ENCODE peak calls at places on chromosome 6, in nine cellular contexts. U is ascending aorta, M is frontal cortex, J is body of pancreas, H is Kasumi-1, L is nucleus accumbens, X is GM13976, K is A549, F is NCI-H345. Z is an unnamed sample.

GRCh38 chr6:47168176-47168575 is 126.0 kb upstream of the ADGRF1 start:
- DNase-seq in U (no peak), J (peak), H (peak), X (no peak), F (peak), M (no peak), K (peak), L (no peak), Z (peak)

GRCh38 chr6:87637106-87637505 is 47.2 kb downstream of the ORC3 start:
- DNase-seq in L (no peak), H (no peak), X (no peak), M (no peak), F (no peak), U (no peak), K (no peak), J (no peak), Z (no peak)

GRCh38 chr6:110682460-110682853 is 132.8 kb downstream of the CDK19 start:
- DNase-seq in L (no peak), F (peak), U (no peak), K (peak), M (peak), X (peak), H (peak), J (peak), Z (peak)

GRCh38 chr6:33610779-33611421 is 10.2 kb upstream of the ITPR3 start:
- DNase-seq in X (no peak), H (no peak), M (peak), K (no peak), F (no peak), U (no peak), L (no peak), J (no peak), Z (no peak)

GRCh38 chr6:135583256-135583758 is 85.8 kb upstream of the AHI1 start:
- DNase-seq in F (no peak), M (no peak), H (no peak), L (no peak), J (no peak), U (no peak), K (no peak), X (no peak), Z (no peak)

GRCh38 chr6:44926556-44926955 is 401.6 kb upstream of the RUNX2 start:
- DNase-seq in M (no peak), X (no peak), K (no peak), F (no peak), J (no peak), L (no peak), H (no peak), U (no peak), Z (no peak)

GRCh38 chr6:132715204-132715603 is 1.3 kb upstream of the VNN1 start:
- DNase-seq in K (peak), U (no peak), M (peak), X (no peak), F (no peak), L (peak), H (no peak), J (peak), Z (no peak)

GRCh38 chr6:20463396-20463795 is 61.7 kb downstream of the E2F3 start:
- DNase-seq in K (no peak), L (no peak), M (no peak), J (no peak), F (no peak), X (peak), U (no peak), H (no peak), Z (no peak)

GRCh38 chr6:2072450-2072849 is 173.0 kb downstream of the GMDS start:
- DNase-seq in L (no peak), X (no peak), F (no peak), H (no peak), M (no peak), J (no peak), U (no peak), K (no peak), Z (no peak)

GRCh38 chr6:126831461-126831860 is 287.0 kb upstream of the RSPO3 start:
- DNase-seq in F (no peak), J (no peak), L (no peak), H (no peak), M (no peak), X (no peak), K (no peak), U (no peak), Z (no peak)

GRCh38 chr6:20126102-20126752 is 86.0 kb downstream of the MBOAT1 start:
- DNase-seq in X (no peak), J (no peak), L (no peak), M (no peak), F (no peak), K (no peak), U (no peak), H (no peak), Z (no peak)

GRCh38 chr6:139433647-139434419 is 59.4 kb upstream of the CITED2 start:
- DNase-seq in J (no peak), L (no peak), K (no peak), X (no peak), F (no peak), U (no peak), M (no peak), H (peak), Z (peak)

GRCh38 chr6:31775633-31776263 is 1.4 kb downstream of the VWA7 start:
- DNase-seq in X (no peak), J (no peak), H (no peak), U (no peak), M (no peak), L (no peak), K (no peak), F (no peak), Z (no peak)

GRCh38 chr6:73722318-73723060 is 26.5 kb downstream of the CD109 start:
- DNase-seq in M (no peak), J (no peak), U (no peak), F (no peak), H (peak), X (peak), K (no peak), L (no peak), Z (no peak)

GRCh38 chr6:7939864-7940228 is 29.3 kb upstream of the TXNDC5 start:
- DNase-seq in J (no peak), F (no peak), L (no peak), X (no peak), K (no peak), H (peak), U (no peak), M (no peak), Z (no peak)

GRCh38 chr6:6901205-6901719 is 206.5 kb upstream of the RREB1 start:
- DNase-seq in F (no peak), J (no peak), X (no peak), L (no peak), H (no peak), K (no peak), U (no peak), M (no peak), Z (no peak)

GRCh38 chr6:127547909-127548649 is 28.9 kb upstream of the C6orf58 start:
- DNase-seq in L (no peak), J (no peak), M (no peak), K (no peak), X (no peak), F (no peak), U (no peak), H (peak), Z (peak)

GRCh38 chr6:28053584-28053983 is 26.8 kb upstream of the ZNF165 start:
- DNase-seq in F (no peak), L (no peak), X (no peak), U (no peak), M (no peak), K (no peak), H (no peak), J (no peak), Z (no peak)

GRCh38 chr6:324116-324728 is 31.9 kb downstream of the DUSP22 start:
- DNase-seq in L (no peak), U (no peak), J (no peak), M (no peak), H (no peak), K (no peak), F (no peak), X (no peak), Z (no peak)

GRCh38 chr6:50958148-50958547 is 139.5 kb downstream of the TFAP2B start:
- DNase-seq in M (no peak), X (no peak), K (no peak), J (no peak), F (no peak), L (no peak), U (no peak), H (no peak), Z (no peak)

GRCh38 chr6:166318227-166318626 is 10.0 kb upstream of the PRR18 start:
- DNase-seq in U (no peak), H (no peak), J (no peak), L (no peak), M (no peak), X (no peak), K (no peak), F (no peak), Z (no peak)

GRCh38 chr6:111677186-111677990 is 71.7 kb upstream of the TRAF3IP2 start:
- DNase-seq in X (no peak), J (no peak), U (no peak), F (no peak), H (no peak), M (no peak), K (no peak), L (no peak), Z (no peak)

GRCh38 chr6:52392944-52393343 is 27.2 kb upstream of the EFHC1 start:
- DNase-seq in K (no peak), J (no peak), X (no peak), U (no peak), F (no peak), L (no peak), M (no peak), H (no peak), Z (no peak)

GRCh38 chr6:30818426-30818841 is 65.9 kb upstream of the DDR1 start:
- DNase-seq in U (no peak), F (no peak), L (no peak), H (peak), J (no peak), X (no peak), M (no peak), K (peak), Z (no peak)

GRCh38 chr6:129446272-129446851 is 263.6 kb downstream of the ARHGAP18 start:
- DNase-seq in L (no peak), X (no peak), J (no peak), K (no peak), M (no peak), F (no peak), U (no peak), H (no peak), Z (no peak)

GRCh38 chr6:22886881-22887581 is 317.7 kb downstream of the HDGFL1 start:
- DNase-seq in U (no peak), F (peak), L (no peak), J (no peak), M (no peak), H (no peak), K (no peak), X (no peak), Z (no peak)

GRCh38 chr6:30836431-30836866 is 47.9 kb upstream of the DDR1 start:
- DNase-seq in M (no peak), J (peak), L (no peak), K (no peak), F (no peak), H (no peak), U (no peak), X (no peak), Z (no peak)

GRCh38 chr6:71496018-71496800 is 207.6 kb downstream of the OGFRL1 start:
- DNase-seq in F (no peak), L (no peak), H (no peak), X (peak), K (no peak), M (no peak), J (no peak), U (no peak), Z (no peak)

GRCh38 chr6:84763397-84764331 is 734 bp downstream of the TBX18 start:
- DNase-seq in U (peak), M (no peak), H (no peak), X (no peak), F (no peak), L (no peak), J (no peak), K (peak), Z (no peak)

GRCh38 chr6:46419576-46420002 is 71.7 kb downstream of the RCAN2 start:
- DNase-seq in U (no peak), H (peak), F (peak), K (peak), J (peak), M (no peak), X (peak), L (no peak), Z (peak)

GRCh38 chr6:11366934-11367637 is 134.6 kb upstream of the NEDD9 start:
- DNase-seq in U (no peak), M (no peak), K (peak), L (no peak), J (no peak), H (no peak), X (no peak), F (no peak), Z (no peak)

GRCh38 chr6:82954351-82954750 is 111.3 kb downstream of the UBE3D start:
- DNase-seq in H (no peak), X (no peak), J (no peak), F (no peak), M (no peak), L (no peak), K (no peak), U (no peak), Z (no peak)

GRCh38 chr6:99276747-99277146 is 72.7 kb downstream of the FAXC start:
- DNase-seq in L (no peak), K (no peak), M (no peak), H (no peak), J (no peak), F (no peak), X (no peak), U (no peak), Z (no peak)

GRCh38 chr6:160327981-160328380 is 20.2 kb upstream of the SLC22A3 start:
- DNase-seq in H (no peak), X (no peak), J (no peak), U (no peak), K (no peak), F (no peak), M (no peak), L (no peak), Z (no peak)

GRCh38 chr6:125044667-125045066 is 82.4 kb downstream of the RNF217 start:
- DNase-seq in M (no peak), H (no peak), F (no peak), J (no peak), L (no peak), K (no peak), X (no peak), U (no peak), Z (no peak)

GRCh38 chr6:36024154-36024760 is at the start of gene SLC26A8:
- DNase-seq in X (peak), J (no peak), F (no peak), H (no peak), K (no peak), L (no peak), M (no peak), U (no peak), Z (no peak)

GRCh38 chr6:31125586-31126363 is 5.5 kb upstream of the CDSN start:
- DNase-seq in K (peak), H (no peak), U (no peak), J (no peak), M (no peak), F (no peak), L (no peak), X (no peak), Z (no peak)

Z was measured in AML-193.